ENCODE peak calls at places on chromosomes 16 and 17, in seven cellular contexts. C, X, M, J, U, F and E are unnamed samples.
A peak's percentile ranks its signal among the peaks of the same experiment; 100 is the strongest.

GRCh38 chr17:45131616-45132301 is 556 bp downstream of the PLCD3 start:
- DNase-seq in C (peak; percentile 84), X (peak; percentile 44), M (no peak), J (peak; percentile 86), U (peak; percentile 79), F (peak; percentile 82), E (peak; percentile 56)

GRCh38 chr17:17506893-17507464 is 10.8 kb upstream of the RASD1 start:
- DNase-seq in C (no peak), X (no peak), M (peak; percentile 44), J (peak; percentile 14), U (peak; percentile 83), F (no peak), E (no peak)

GRCh38 chr17:50360716-50361115 is 12.3 kb downstream of the MRPL27 start:
- DNase-seq in C (no peak), X (no peak), M (no peak), J (no peak), U (no peak), F (no peak), E (no peak)

GRCh38 chr17:32914181-32914580 is 13.8 kb upstream of the TMEM98 start:
- DNase-seq in C (no peak), X (no peak), M (no peak), J (no peak), U (no peak), F (no peak), E (no peak)

GRCh38 chr17:38867179-38867994 is 2.5 kb upstream of the LASP1 start:
- DNase-seq in C (peak; percentile 74), X (peak; percentile 70), M (peak; percentile 79), J (peak; percentile 71), U (no peak), F (peak; percentile 83), E (no peak)

GRCh38 chr17:15780188-15780587 is 48.1 kb downstream of the TBC1D26 start:
- DNase-seq in C (no peak), X (no peak), M (no peak), J (no peak), U (no peak), F (no peak), E (no peak)

GRCh38 chr17:5950871-5951270 is 119.3 kb upstream of the WSCD1 start:
- DNase-seq in C (no peak), X (no peak), M (no peak), J (peak; percentile 25), U (no peak), F (peak; percentile 16), E (no peak)

GRCh38 chr16:27315333-27316037 is 1.7 kb downstream of the IL4R start:
- DNase-seq in C (no peak), X (peak; percentile 90), M (peak; percentile 36), J (no peak), U (peak; percentile 60), F (peak; percentile 43), E (no peak)

GRCh38 chr17:65468321-65468720 is 93.1 kb downstream of the AXIN2 start:
- DNase-seq in C (no peak), X (no peak), M (no peak), J (no peak), U (no peak), F (no peak), E (no peak)

GRCh38 chr17:45740553-45741330 is 43.4 kb upstream of the CRHR1 start:
- DNase-seq in C (peak; percentile 46), X (no peak), M (no peak), J (peak; percentile 65), U (peak; percentile 67), F (peak; percentile 93), E (no peak)

GRCh38 chr17:41667280-41668008 is 21.2 kb upstream of the EIF1 start:
- DNase-seq in C (no peak), X (no peak), M (no peak), J (no peak), U (peak; percentile 47), F (no peak), E (no peak)
- TF ChIP-seq CTCF in C (no peak), X (peak; percentile 41), M (no peak), J (no peak), U (no peak), F (no peak), E (no peak)

DNA sequence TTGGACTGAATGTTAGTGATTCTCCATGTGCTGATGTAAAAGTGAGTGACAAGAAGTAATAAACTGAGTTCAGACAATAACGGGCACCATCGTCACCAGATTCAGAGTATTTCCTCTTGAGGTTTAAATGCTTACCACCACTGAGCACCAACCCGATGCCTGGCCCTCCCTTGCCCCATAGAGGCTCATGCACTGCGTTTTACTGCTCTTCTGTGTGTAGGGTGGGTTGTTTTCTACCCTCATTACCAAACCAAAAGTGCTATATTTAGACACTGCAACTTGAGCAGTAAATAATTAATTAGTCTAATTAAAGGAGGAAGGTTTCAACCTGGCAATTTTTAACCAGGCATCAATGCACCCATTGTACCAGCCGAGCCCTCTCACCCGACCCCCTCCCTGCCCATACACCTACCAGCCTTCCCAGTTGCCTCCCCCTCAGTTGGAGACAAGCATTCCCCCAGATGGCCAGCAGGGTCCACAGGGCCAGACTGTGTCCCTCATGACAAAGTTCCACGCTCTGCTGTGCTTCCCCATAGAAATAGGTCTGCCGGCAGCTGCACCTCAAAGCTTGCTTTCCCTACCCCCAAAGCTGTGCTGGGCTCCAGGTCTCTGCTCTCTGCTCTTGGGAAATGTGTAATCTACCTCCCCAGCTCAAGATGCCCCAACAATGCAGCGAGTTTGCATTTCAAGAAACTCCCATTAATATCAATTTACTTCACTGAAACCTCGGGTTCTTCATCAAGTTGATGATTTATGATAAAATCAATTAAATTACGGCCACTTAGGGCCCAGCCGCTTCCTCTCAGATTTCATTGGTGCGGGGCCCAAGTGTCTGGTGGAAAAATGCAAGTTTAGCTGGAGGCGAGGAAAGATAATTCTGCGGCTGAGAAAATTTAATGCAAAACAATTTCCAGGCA is 16.0 kb downstream of the HOXB4 start:
- DNase-seq in C (no peak), X (no peak), M (peak; percentile 58), J (no peak), U (no peak), F (no peak), E (no peak)
- TF ChIP-seq CTCF in C (peak; percentile 47), X (no peak), M (peak; percentile 64), J (peak; percentile 16), U (no peak), F (peak; percentile 28), E (no peak)

DNA sequence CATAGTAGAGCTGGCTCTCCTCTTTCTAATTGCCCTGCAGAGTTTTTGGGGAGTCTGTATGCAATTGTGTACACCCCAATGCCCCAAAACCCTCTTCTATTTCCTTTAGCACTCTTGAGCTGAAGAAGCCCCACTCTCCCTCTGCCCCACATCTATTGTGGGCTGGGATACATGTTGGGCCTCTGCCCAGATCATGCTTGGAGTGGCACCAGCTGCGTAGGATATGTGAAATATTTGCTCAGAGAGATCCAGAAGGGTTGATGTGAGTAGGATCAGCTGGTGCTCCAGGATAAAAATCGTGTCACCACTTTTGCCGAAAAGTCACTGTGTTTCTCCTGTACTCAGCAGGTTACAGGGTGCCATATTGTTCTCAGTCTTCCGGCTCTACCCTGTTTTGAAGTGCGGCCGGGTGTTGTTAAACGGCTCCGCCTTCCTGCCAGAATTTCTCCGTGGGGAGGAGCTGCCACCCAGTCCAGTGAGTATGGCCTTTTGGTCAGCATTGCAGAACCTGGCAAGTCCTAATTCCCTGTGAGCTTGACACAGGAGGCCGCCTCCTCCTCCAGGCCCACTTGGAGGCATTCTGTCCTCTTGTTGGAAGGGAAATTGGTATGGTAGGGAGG is 664.5 kb downstream of the WWOX start:
- DNase-seq in C (no peak), X (no peak), M (peak; percentile 22), J (no peak), U (no peak), F (no peak), E (no peak)
- TF ChIP-seq CTCF in C (no peak), X (no peak), M (no peak), J (no peak), U (no peak), F (no peak), E (no peak)

GRCh38 chr16:88821168-88821850 is 9.6 kb upstream of the APRT start:
- DNase-seq in C (no peak), X (no peak), M (no peak), J (no peak), U (no peak), F (no peak), E (no peak)
- TF ChIP-seq CTCF in C (no peak), X (no peak), M (no peak), J (no peak), U (no peak), F (no peak), E (no peak)

DNA sequence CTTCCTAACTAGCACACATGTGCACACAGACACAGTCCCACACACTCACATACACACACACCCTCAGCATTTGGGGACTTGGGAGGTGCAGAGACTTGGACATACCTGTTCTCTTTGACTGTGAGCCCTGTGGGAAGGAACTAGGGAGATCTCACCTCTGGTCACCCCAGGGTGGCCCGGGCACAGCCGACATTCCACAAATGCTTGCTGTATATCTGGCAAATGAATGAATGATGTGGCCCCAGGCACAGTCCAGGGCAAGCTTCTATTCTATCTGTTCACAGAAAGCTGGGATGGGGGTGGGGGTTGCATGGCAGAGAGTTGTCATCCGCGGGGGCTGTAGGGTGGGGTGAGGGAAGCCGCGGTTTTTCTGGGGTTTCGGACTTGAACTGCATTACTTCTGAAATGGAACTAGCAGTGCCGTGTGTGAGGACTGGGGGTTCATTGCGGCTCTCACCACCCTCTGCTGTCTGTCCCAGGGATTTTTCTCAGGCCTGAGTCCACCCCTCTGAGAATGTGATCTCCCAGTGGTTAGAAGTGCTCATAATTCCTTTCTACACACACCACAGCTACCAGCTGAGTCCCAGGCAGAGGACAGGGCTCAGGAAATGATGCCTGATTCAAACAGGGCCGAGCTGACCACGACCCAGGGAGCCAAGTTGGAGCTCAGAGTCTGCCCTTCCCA is 3.3 kb upstream of the RIPOR1 start:
- DNase-seq in C (no peak), X (peak; percentile 77), M (no peak), J (no peak), U (no peak), F (no peak), E (no peak)
- TF ChIP-seq CTCF in C (no peak), X (peak; percentile 32), M (peak; percentile 16), J (no peak), U (no peak), F (no peak), E (no peak)

DNA sequence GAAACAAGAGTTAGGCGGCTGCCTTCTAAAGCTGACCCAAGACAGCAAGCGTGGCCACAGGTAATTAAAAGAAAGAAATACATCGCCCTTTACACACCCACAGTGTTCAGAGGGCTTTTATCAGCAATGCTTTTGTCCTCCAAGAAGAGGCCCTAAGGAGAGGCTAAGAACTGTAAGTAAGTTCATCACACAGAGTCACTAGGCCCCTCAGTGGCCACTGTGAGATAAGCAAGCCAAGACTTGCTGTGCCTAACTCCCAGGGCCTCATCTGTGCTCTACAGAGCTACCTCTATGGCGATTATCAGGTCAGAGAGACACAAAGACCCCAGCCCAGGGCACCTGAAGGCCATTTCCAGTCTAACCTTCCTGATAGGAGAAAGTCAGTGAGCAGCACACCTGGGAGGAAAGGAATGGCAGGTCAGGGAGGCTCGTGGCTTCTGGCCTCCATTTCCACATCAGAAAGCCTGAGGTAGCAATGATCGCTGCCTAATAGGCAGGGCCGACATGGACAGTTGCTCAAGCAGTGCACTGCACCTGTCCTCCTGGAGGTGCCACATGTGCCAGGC is 545.2 kb upstream of the CDH11 start:
- DNase-seq in C (no peak), X (no peak), M (peak; percentile 25), J (no peak), U (no peak), F (peak; percentile 72), E (no peak)
- TF ChIP-seq CTCF in C (peak; percentile 26), X (no peak), M (no peak), J (no peak), U (no peak), F (peak; percentile 49), E (no peak)

GRCh38 chr17:3659541-3660111 is 8.8 kb downstream of the TAX1BP3 start:
- DNase-seq in C (no peak), X (peak; percentile 73), M (peak; percentile 94), J (no peak), U (peak; percentile 91), F (no peak), E (no peak)
- TF ChIP-seq CTCF in C (no peak), X (no peak), M (peak; percentile 44), J (no peak), U (peak; percentile 10), F (no peak), E (no peak)

GRCh38 chr17:74646231-74646630 is 22.7 kb upstream of the CD300E start:
- DNase-seq in C (no peak), X (no peak), M (no peak), J (no peak), U (no peak), F (no peak), E (no peak)
- TF ChIP-seq CTCF in C (peak; percentile 25), X (peak; percentile 45), M (no peak), J (peak; percentile 17), U (no peak), F (peak; percentile 54), E (peak; percentile 47)